ENCODE peak calls at places on chromosomes 4 and X, in four cellular contexts. O is IMR-90, V is K562, M is keratinocyte. P is an unnamed sample.
A peak's percentile ranks its signal among the peaks of the same experiment; 100 is the strongest.

GRCh38 chr4:147589586-147589985 is 27.6 kb upstream of the TMEM184C start:
- DNase-seq in O (no peak), V (no peak), M (no peak), P (no peak)

GRCh38 chr4:74402692-74403460 is 37.9 kb downstream of the EREG start:
- DNase-seq in O (no peak), V (peak; percentile 45), M (no peak), P (no peak)

GRCh38 chrX:17078031-17078730 is 131.7 kb downstream of the REPS2 start:
- DNase-seq in O (peak; percentile 13), V (no peak), M (no peak), P (peak; percentile 26)

GRCh38 chr4:114727426-114727825 is 128.8 kb downstream of the UGT8 start:
- DNase-seq in O (no peak), V (no peak), M (no peak), P (no peak)

GRCh38 chrX:73262991-73263390 is 48.3 kb upstream of the NAP1L2 start:
- DNase-seq in O (no peak), V (peak; percentile 10), M (no peak), P (peak; percentile 0)

GRCh38 chr4:151110236-151110635 is 10.8 kb downstream of the RPS3A start:
- DNase-seq in O (no peak), V (no peak), M (no peak), P (no peak)

GRCh38 chr4:177737387-177737965 is 295.2 kb upstream of the AGA start:
- DNase-seq in O (peak; percentile 30), V (no peak), M (no peak), P (no peak)

GRCh38 chrX:31708116-31708515 is 636.3 kb upstream of the FTHL17 start:
- DNase-seq in O (no peak), V (no peak), M (no peak), P (no peak)

GRCh38 chr4:102405706-102406510 is 60.6 kb upstream of the SLC39A8 start:
- DNase-seq in O (no peak), V (no peak), M (no peak), P (no peak)

GRCh38 chrX:123157586-123157985 is 26.5 kb upstream of the GRIA3 start:
- DNase-seq in O (no peak), V (no peak), M (no peak), P (no peak)

GRCh38 chrX:50168305-50168704 is 32.5 kb downstream of the AKAP4 start:
- DNase-seq in O (peak; percentile 4), V (no peak), M (no peak), P (no peak)

GRCh38 chr4:16757080-16757521 is 141.3 kb downstream of the LDB2 start:
- DNase-seq in O (peak; percentile 55), V (no peak), M (no peak), P (peak; percentile 32)

GRCh38 chr4:67522851-67523671 is 22.2 kb downstream of the CENPC start:
- DNase-seq in O (peak; percentile 71), V (peak; percentile 88), M (no peak), P (peak; percentile 82)

GRCh38 chr4:153950100-153950979 is 161.5 kb upstream of the SFRP2 start:
- DNase-seq in O (no peak), V (peak; percentile 38), M (no peak), P (no peak)

GRCh38 chr4:139763668-139764067 is 98.0 kb downstream of the MGST2 start:
- DNase-seq in O (no peak), V (no peak), M (no peak), P (peak; percentile 81)

GRCh38 chr4:70913947-70914445 is 11.8 kb downstream of the MOB1B start:
- DNase-seq in O (peak; percentile 86), V (peak; percentile 27), M (no peak), P (no peak)

GRCh38 chr4:39889226-39889625 is 88.5 kb downstream of the PDS5A start:
- DNase-seq in O (no peak), V (no peak), M (no peak), P (no peak)

GRCh38 chrX:150038977-150039599 is 100.8 kb upstream of the EOLA2 start:
- DNase-seq in O (peak; percentile 45), V (no peak), M (no peak), P (no peak)

GRCh38 chr4:71026086-71026485 is 32.6 kb downstream of the DCK start:
- DNase-seq in O (peak; percentile 90), V (peak; percentile 81), M (no peak), P (peak; percentile 82)

GRCh38 chr4:2096073-2096609 is 37.0 kb downstream of the NAT8L start:
- DNase-seq in O (no peak), V (no peak), M (no peak), P (no peak)

GRCh38 chr4:162804323-162804924 is 362.3 kb downstream of the NAF1 start:
- DNase-seq in O (no peak), V (no peak), M (no peak), P (no peak)

GRCh38 chr4:122831515-122832196 is 5.0 kb downstream of the FGF2 start:
- DNase-seq in O (peak; percentile 44), V (no peak), M (peak; percentile 7), P (no peak)

GRCh38 chr4:41066049-41066448 is 148.3 kb downstream of the APBB2 start:
- DNase-seq in O (no peak), V (no peak), M (no peak), P (no peak)

GRCh38 chrX:153347530-153347929 is 13.6 kb downstream of the ZNF275 start:
- DNase-seq in O (no peak), V (no peak), M (no peak), P (no peak)

GRCh38 chr4:80876810-80877209 is 153.7 kb upstream of the BMP3 start:
- DNase-seq in O (no peak), V (no peak), M (no peak), P (no peak)

GRCh38 chr4:119314356-119314755 is 7.6 kb downstream of the FABP2 start:
- DNase-seq in O (peak; percentile 59), V (peak; percentile 44), M (no peak), P (peak; percentile 53)

GRCh38 chr4:55083771-55084170 is 41.6 kb downstream of the KDR start:
- DNase-seq in O (no peak), V (no peak), M (no peak), P (no peak)

GRCh38 chrX:72095370-72095769 is 36.3 kb downstream of the RTL5 start:
- DNase-seq in O (no peak), V (no peak), M (no peak), P (peak; percentile 66)

GRCh38 chr4:111046811-111047210 is 423.9 kb upstream of the PITX2 start:
- DNase-seq in O (no peak), V (no peak), M (no peak), P (no peak)

GRCh38 chr4:40969499-40969898 is 219.7 kb downstream of the NSUN7 start:
- DNase-seq in O (no peak), V (no peak), M (no peak), P (no peak)

GRCh38 chrX:99077099-99077498 is 1333.0 kb downstream of the PCDH19 start:
- DNase-seq in O (no peak), V (no peak), M (no peak), P (no peak)

GRCh38 chrX:40094041-40094899 is 3.5 kb downstream of the BCOR start:
- DNase-seq in O (peak; percentile 55), V (peak; percentile 86), M (no peak), P (peak; percentile 11)

GRCh38 chr4:101265816-101266172 is 81.5 kb downstream of the PPP3CA start:
- DNase-seq in O (no peak), V (no peak), M (no peak), P (no peak)

GRCh38 chr4:79042079-79042674 is 102.9 kb upstream of the PAQR3 start:
- DNase-seq in O (peak; percentile 22), V (peak; percentile 69), M (no peak), P (peak; percentile 32)

GRCh38 chr4:53534684-53535083 is 56.6 kb downstream of the LNX1 start:
- DNase-seq in O (no peak), V (no peak), M (no peak), P (no peak)

GRCh38 chrX:15849555-15849954 is 5.1 kb downstream of the AP1S2 start:
- DNase-seq in O (no peak), V (peak; percentile 13), M (no peak), P (peak; percentile 29)

GRCh38 chr4:122692641-122693520 is 39.6 kb upstream of the BBS12 start:
- DNase-seq in O (peak; percentile 43), V (no peak), M (no peak), P (no peak)

GRCh38 chr4:48620093-48620492 is 130.0 kb downstream of the ZAR1 start:
- DNase-seq in O (no peak), V (no peak), M (no peak), P (no peak)

GRCh38 chrX:925652-926061 is 286.8 kb downstream of the CRLF2 start:
- DNase-seq in O (no peak), V (no peak), M (no peak), P (no peak)
- H3K9me1 ChIP-seq in O (no peaks in the 10 kb centered on the region), V (no peaks in the 10 kb centered on the region), M (no peaks in the 10 kb centered on the region), P (no peaks in the 10 kb centered on the region)

GRCh38 chrX:148600581-148600980 is 100.2 kb downstream of the AFF2 start:
- DNase-seq in O (no peak), V (no peak), M (no peak), P (no peak)
- H3K9me1 ChIP-seq in O (no peaks in the 10 kb centered on the region), V (no peaks in the 10 kb centered on the region), M (no peaks in the 10 kb centered on the region), P (no peaks in the 10 kb centered on the region)

GRCh38 chr4:125268065-125268755 is 46.5 kb upstream of the FAT4 start:
- DNase-seq in O (no peak), V (no peak), M (no peak), P (no peak)

GRCh38 chr4:125266901-125267601 is 47.7 kb upstream of the FAT4 start:
- DNase-seq in O (peak; percentile 87), V (no peak), M (peak; percentile 48), P (no peak)

GRCh38 chr4:125262079-125262478 is 52.7 kb upstream of the FAT4 start:
- DNase-seq in O (no peak), V (no peak), M (no peak), P (no peak)

DNA sequence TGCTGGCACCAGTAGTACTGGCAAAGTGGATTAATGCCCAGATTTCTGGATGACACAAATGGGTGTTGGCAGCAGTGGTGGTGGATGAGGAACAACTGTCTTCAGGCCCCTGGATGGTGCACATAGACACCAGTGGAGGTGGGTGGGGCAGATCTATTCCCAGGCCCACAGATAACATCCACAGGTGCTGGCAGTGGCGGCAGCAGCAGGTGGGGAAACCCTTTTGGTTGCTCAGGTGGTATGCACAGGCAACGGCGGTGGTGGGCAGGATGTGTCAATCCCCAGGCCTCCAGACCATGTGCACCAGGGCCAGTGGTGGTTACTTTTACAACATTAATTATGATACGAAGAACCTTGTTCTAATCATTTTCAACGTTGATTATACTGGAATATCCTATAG is 48.9 kb upstream of the FAT4 start:
- DNase-seq in O (no peak), V (no peak), M (no peak), P (no peak)
- H3K9me1 ChIP-seq in O (peaks cover 10% of the 10 kb centered on the region), V (no peaks in the 10 kb centered on the region), M (no peaks in the 10 kb centered on the region), P (no peaks in the 10 kb centered on the region)

DNA sequence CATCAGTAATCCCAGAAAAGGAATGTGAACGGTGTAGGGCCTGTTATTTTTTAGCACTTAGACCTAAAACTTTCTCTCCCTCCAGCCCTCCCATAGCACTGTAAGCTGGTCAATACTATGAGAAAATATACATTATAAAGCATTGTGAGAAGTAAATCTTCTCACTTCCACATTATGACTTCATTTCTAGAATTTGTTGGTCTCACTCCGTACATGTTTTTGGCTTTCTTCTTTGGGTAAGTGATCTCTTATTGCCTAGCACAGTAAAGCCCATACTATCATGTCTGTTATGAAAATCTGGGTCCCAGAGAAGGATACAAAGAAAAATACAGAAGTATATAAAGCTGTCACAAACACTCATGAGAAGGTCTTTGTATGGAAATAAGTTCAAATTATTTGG is 1851.1 kb upstream of the IGFBP7 start:
- DNase-seq in O (no peak), V (no peak), M (no peak), P (no peak)
- H3K9me1 ChIP-seq in O (no peaks in the 10 kb centered on the region), V (no peaks in the 10 kb centered on the region), M (no peaks in the 10 kb centered on the region), P (no peaks in the 10 kb centered on the region)

GRCh38 chrX:44906041-44906440 is 33.1 kb downstream of the KDM6A start:
- DNase-seq in O (no peak), V (no peak), M (no peak), P (no peak)
- H3K9me1 ChIP-seq in O (no peaks in the 10 kb centered on the region), V (no peaks in the 10 kb centered on the region), M (no peaks in the 10 kb centered on the region), P (no peaks in the 10 kb centered on the region)